ENCODE peak calls at places on chromosomes 2 and 18, in four cellular contexts. One of them, this sample, is unnamed.
A peak's percentile ranks its signal among the peaks of the same experiment; 100 is the strongest.

GRCh38 chr2:232886176-232886575 is 16.1 kb downstream of the SNORC start:
- DNase-seq in GM12864: no peak
- DNase-seq in body of pancreas: no peak
- DNase-seq in astrocyte of the spinal cord: no peak
- DNase-seq in this sample: no peak

GRCh38 chr2:25320077-25320476 is 21.6 kb downstream of the DNMT3A start:
- DNase-seq in astrocyte of the spinal cord: no peak
- DNase-seq in GM12864: no peak
- DNase-seq in body of pancreas: no peak
- DNase-seq in this sample: no peak

GRCh38 chr2:16228471-16228870 is 288.1 kb downstream of the MYCN start:
- DNase-seq in GM12864: no peak
- DNase-seq in astrocyte of the spinal cord: no peak
- DNase-seq in body of pancreas: no peak
- DNase-seq in this sample: no peak

GRCh38 chr2:44642123-44642857 is 280.5 kb downstream of the CAMKMT start:
- DNase-seq in astrocyte of the spinal cord: no peak
- DNase-seq in body of pancreas: no peak
- DNase-seq in GM12864: no peak
- DNase-seq in this sample: no peak

GRCh38 chr2:238866656-238867277 is 18.9 kb downstream of the TWIST2 start:
- DNase-seq in astrocyte of the spinal cord: no peak
- DNase-seq in GM12864: no peak
- DNase-seq in body of pancreas: no peak
- DNase-seq in this sample: no peak

GRCh38 chr2:234257859-234258561 is 207.5 kb downstream of the SPP2 start:
- DNase-seq in body of pancreas: peak; percentile 74
- DNase-seq in GM12864: no peak
- DNase-seq in astrocyte of the spinal cord: peak; percentile 99
- DNase-seq in this sample: no peak

GRCh38 chr18:7696846-7697245 is 129.7 kb downstream of the PTPRM start:
- DNase-seq in GM12864: no peak
- DNase-seq in astrocyte of the spinal cord: no peak
- DNase-seq in body of pancreas: no peak
- DNase-seq in this sample: no peak

GRCh38 chr2:63500398-63500797 is 87.9 kb downstream of the WDPCP start:
- DNase-seq in body of pancreas: no peak
- DNase-seq in astrocyte of the spinal cord: no peak
- DNase-seq in GM12864: no peak
- DNase-seq in this sample: no peak

GRCh38 chr18:45521777-45522176 is 93.5 kb upstream of the SLC14A2 start:
- DNase-seq in body of pancreas: peak; percentile 22
- DNase-seq in GM12864: no peak
- DNase-seq in astrocyte of the spinal cord: peak; percentile 40
- DNase-seq in this sample: no peak

GRCh38 chr2:65630643-65631042 is 198.2 kb upstream of the SPRED2 start:
- DNase-seq in astrocyte of the spinal cord: peak; percentile 74
- DNase-seq in GM12864: no peak
- DNase-seq in body of pancreas: peak; percentile 13
- DNase-seq in this sample: no peak

GRCh38 chr2:19541884-19542283 is 183.5 kb upstream of the OSR1 start:
- DNase-seq in astrocyte of the spinal cord: no peak
- DNase-seq in GM12864: no peak
- DNase-seq in body of pancreas: no peak
- DNase-seq in this sample: no peak

GRCh38 chr2:101113441-101114267 is 37.5 kb downstream of the TBC1D8 start:
- DNase-seq in body of pancreas: peak; percentile 62
- DNase-seq in astrocyte of the spinal cord: peak; percentile 75
- DNase-seq in GM12864: no peak
- DNase-seq in this sample: no peak

GRCh38 chr2:161243873-161244272 is 64.4 kb upstream of the PSMD14 start:
- DNase-seq in GM12864: no peak
- DNase-seq in body of pancreas: no peak
- DNase-seq in astrocyte of the spinal cord: no peak
- DNase-seq in this sample: no peak

GRCh38 chr18:69230204-69230603 is 170.5 kb upstream of the DOK6 start:
- DNase-seq in GM12864: no peak
- DNase-seq in body of pancreas: no peak
- DNase-seq in astrocyte of the spinal cord: no peak
- DNase-seq in this sample: no peak

GRCh38 chr18:64876833-64877232 is 727.9 kb upstream of the LINC00305 start:
- DNase-seq in GM12864: no peak
- DNase-seq in astrocyte of the spinal cord: no peak
- DNase-seq in body of pancreas: no peak
- DNase-seq in this sample: no peak

GRCh38 chr2:19347619-19348562 is 10.5 kb downstream of the OSR1 start:
- DNase-seq in body of pancreas: peak; percentile 97
- DNase-seq in astrocyte of the spinal cord: peak; percentile 98
- DNase-seq in GM12864: peak; percentile 86
- DNase-seq in this sample: peak; percentile 97

GRCh38 chr2:190791983-190792575 is 88.5 kb upstream of the GLS start:
- DNase-seq in body of pancreas: no peak
- DNase-seq in GM12864: no peak
- DNase-seq in astrocyte of the spinal cord: no peak
- DNase-seq in this sample: no peak

GRCh38 chr18:9809686-9810085 is 76.1 kb upstream of the TXNDC2 start:
- DNase-seq in body of pancreas: no peak
- DNase-seq in astrocyte of the spinal cord: no peak
- DNase-seq in GM12864: no peak
- DNase-seq in this sample: no peak

GRCh38 chr2:162915858-162916257 is 77.3 kb upstream of the KCNH7 start:
- DNase-seq in astrocyte of the spinal cord: no peak
- DNase-seq in GM12864: no peak
- DNase-seq in body of pancreas: no peak
- DNase-seq in this sample: no peak

GRCh38 chr2:147577323-147578014 is 267.4 kb upstream of the ACVR2A start:
- DNase-seq in GM12864: no peak
- DNase-seq in astrocyte of the spinal cord: no peak
- DNase-seq in body of pancreas: peak; percentile 25
- DNase-seq in this sample: no peak

GRCh38 chr2:88603146-88603545 is 24.1 kb downstream of the EIF2AK3 start:
- DNase-seq in body of pancreas: no peak
- DNase-seq in GM12864: no peak
- DNase-seq in astrocyte of the spinal cord: peak; percentile 59
- DNase-seq in this sample: no peak

GRCh38 chr2:45027051-45027450 is 17.8 kb upstream of the SIX2 start:
- DNase-seq in GM12864: no peak
- DNase-seq in astrocyte of the spinal cord: no peak
- DNase-seq in body of pancreas: no peak
- DNase-seq in this sample: no peak

GRCh38 chr18:79642626-79643025 is 37.0 kb upstream of the CTDP1 start:
- DNase-seq in astrocyte of the spinal cord: no peak
- DNase-seq in body of pancreas: no peak
- DNase-seq in GM12864: no peak
- DNase-seq in this sample: no peak

GRCh38 chr2:43218550-43219382 is 7.6 kb downstream of the ZFP36L2 start:
- DNase-seq in body of pancreas: peak; percentile 76
- DNase-seq in astrocyte of the spinal cord: peak; percentile 30
- DNase-seq in GM12864: peak; percentile 83
- DNase-seq in this sample: no peak

GRCh38 chr2:2912731-2913130 is 464.9 kb downstream of the EIPR1 start:
- DNase-seq in body of pancreas: no peak
- DNase-seq in GM12864: no peak
- DNase-seq in astrocyte of the spinal cord: no peak
- DNase-seq in this sample: no peak

GRCh38 chr2:165681841-165682240 is 112.2 kb downstream of the GALNT3 start:
- DNase-seq in GM12864: no peak
- DNase-seq in astrocyte of the spinal cord: no peak
- DNase-seq in body of pancreas: no peak
- DNase-seq in this sample: no peak

GRCh38 chr2:20478961-20479360 is 32.1 kb downstream of the RHOB start:
- DNase-seq in astrocyte of the spinal cord: no peak
- DNase-seq in body of pancreas: no peak
- DNase-seq in GM12864: no peak
- DNase-seq in this sample: no peak

GRCh38 chr2:45776160-45776955 is 124.9 kb downstream of the PRKCE start:
- DNase-seq in astrocyte of the spinal cord: peak; percentile 26
- DNase-seq in GM12864: no peak
- DNase-seq in body of pancreas: no peak
- DNase-seq in this sample: no peak

GRCh38 chr2:134029478-134029877 is 224.4 kb upstream of the MGAT5 start:
- DNase-seq in GM12864: no peak
- DNase-seq in body of pancreas: no peak
- DNase-seq in astrocyte of the spinal cord: no peak
- DNase-seq in this sample: no peak

GRCh38 chr18:33804258-33804657 is 226.2 kb downstream of the ASXL3 start:
- DNase-seq in GM12864: no peak
- DNase-seq in body of pancreas: no peak
- DNase-seq in astrocyte of the spinal cord: peak; percentile 65
- DNase-seq in this sample: no peak

GRCh38 chr18:9952633-9953416 is 39.0 kb downstream of the VAPA start:
- DNase-seq in GM12864: no peak
- DNase-seq in astrocyte of the spinal cord: peak; percentile 39
- DNase-seq in body of pancreas: no peak
- DNase-seq in this sample: no peak

GRCh38 chr2:207283356-207283755 is 117.6 kb upstream of the KLF7 start:
- DNase-seq in astrocyte of the spinal cord: no peak
- DNase-seq in GM12864: no peak
- DNase-seq in body of pancreas: peak; percentile 44
- DNase-seq in this sample: no peak

GRCh38 chr18:61998957-61999356 is 106.2 kb upstream of the RNF152 start:
- DNase-seq in astrocyte of the spinal cord: peak; percentile 78
- DNase-seq in body of pancreas: no peak
- DNase-seq in GM12864: no peak
- DNase-seq in this sample: no peak

GRCh38 chr2:12428324-12428723 is 288.4 kb upstream of the TRIB2 start:
- DNase-seq in GM12864: no peak
- DNase-seq in astrocyte of the spinal cord: peak; percentile 44
- DNase-seq in body of pancreas: no peak
- DNase-seq in this sample: no peak

GRCh38 chr2:28716265-28716865 is 35.3 kb upstream of the PPP1CB start:
- DNase-seq in body of pancreas: peak; percentile 70
- DNase-seq in astrocyte of the spinal cord: peak; percentile 92
- DNase-seq in GM12864: no peak
- DNase-seq in this sample: peak; percentile 38

GRCh38 chr2:18518116-18519111 is 42.0 kb downstream of the RDH14 start:
- DNase-seq in body of pancreas: no peak
- DNase-seq in astrocyte of the spinal cord: peak; percentile 73
- DNase-seq in GM12864: no peak
- DNase-seq in this sample: no peak

GRCh38 chr2:7022956-7023467 is 105.8 kb downstream of the RNF144A start:
- DNase-seq in astrocyte of the spinal cord: no peak
- DNase-seq in body of pancreas: no peak
- DNase-seq in GM12864: no peak
- DNase-seq in this sample: no peak

GRCh38 chr18:5237723-5238370 is 40.8 kb upstream of the AKAIN1 start:
- DNase-seq in astrocyte of the spinal cord: peak; percentile 94
- DNase-seq in body of pancreas: peak; percentile 86
- DNase-seq in GM12864: peak; percentile 70
- DNase-seq in this sample: peak; percentile 88
- TF ChIP-seq CTCF in astrocyte of the spinal cord: no peak
- TF ChIP-seq CTCF in body of pancreas: peak; percentile 50
- TF ChIP-seq CTCF in GM12864: no peak
- TF ChIP-seq CTCF in this sample: no peak

GRCh38 chr2:26469092-26469710 is 8.7 kb downstream of the OTOF start:
- DNase-seq in GM12864: peak; percentile 53
- DNase-seq in astrocyte of the spinal cord: peak; percentile 71
- DNase-seq in body of pancreas: peak; percentile 61
- DNase-seq in this sample: peak; percentile 75
- TF ChIP-seq CTCF in GM12864: peak; percentile 77
- TF ChIP-seq CTCF in astrocyte of the spinal cord: peak; percentile 71
- TF ChIP-seq CTCF in body of pancreas: peak; percentile 62
- TF ChIP-seq CTCF in this sample: peak; percentile 57

GRCh38 chr18:42053188-42053781 is 98.3 kb downstream of the PIK3C3 start:
- DNase-seq in astrocyte of the spinal cord: peak; percentile 57
- DNase-seq in body of pancreas: peak; percentile 15
- DNase-seq in GM12864: no peak
- DNase-seq in this sample: peak; percentile 37
- TF ChIP-seq CTCF in astrocyte of the spinal cord: peak; percentile 76
- TF ChIP-seq CTCF in body of pancreas: peak; percentile 67
- TF ChIP-seq CTCF in GM12864: peak; percentile 70
- TF ChIP-seq CTCF in this sample: peak; percentile 71

GRCh38 chr18:59540819-59541218 is 156.4 kb downstream of the CCBE1 start:
- DNase-seq in astrocyte of the spinal cord: peak; percentile 20
- DNase-seq in GM12864: no peak
- DNase-seq in body of pancreas: no peak
- DNase-seq in this sample: no peak
- TF ChIP-seq CTCF in astrocyte of the spinal cord: no peak
- TF ChIP-seq CTCF in GM12864: no peak
- TF ChIP-seq CTCF in body of pancreas: no peak
- TF ChIP-seq CTCF in this sample: no peak

GRCh38 chr2:237717366-237718276 is 81.0 kb upstream of the RBM44 start:
- DNase-seq in GM12864: no peak
- DNase-seq in body of pancreas: no peak
- DNase-seq in astrocyte of the spinal cord: no peak
- DNase-seq in this sample: no peak
- TF ChIP-seq CTCF in GM12864: no peak
- TF ChIP-seq CTCF in body of pancreas: no peak
- TF ChIP-seq CTCF in astrocyte of the spinal cord: no peak
- TF ChIP-seq CTCF in this sample: no peak

GRCh38 chr2:69567157-69567908 is 76.2 kb downstream of the AAK1 start:
- DNase-seq in astrocyte of the spinal cord: peak; percentile 24
- DNase-seq in GM12864: no peak
- DNase-seq in body of pancreas: no peak
- DNase-seq in this sample: no peak
- TF ChIP-seq CTCF in astrocyte of the spinal cord: no peak
- TF ChIP-seq CTCF in GM12864: no peak
- TF ChIP-seq CTCF in body of pancreas: no peak
- TF ChIP-seq CTCF in this sample: no peak

DNA sequence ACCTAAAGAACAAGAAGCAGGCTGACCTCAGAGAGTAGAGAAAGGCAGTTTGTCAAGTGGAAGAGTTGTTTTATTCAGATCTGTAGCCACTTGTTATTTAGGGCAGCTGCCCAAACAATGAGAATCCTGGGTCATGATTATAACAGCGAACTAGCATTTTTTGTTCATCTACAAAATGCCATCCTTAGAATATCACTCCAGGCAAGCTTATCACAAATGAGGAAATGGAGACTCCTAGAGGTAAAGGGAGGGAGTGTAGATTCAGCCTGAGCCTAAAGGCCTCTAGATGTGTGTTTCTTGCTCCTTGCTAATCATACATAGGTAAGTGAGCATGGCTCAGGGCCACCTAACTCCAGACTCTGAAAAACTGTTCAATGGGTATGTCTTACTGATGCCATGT is 126.1 kb downstream of the HNMT start:
- DNase-seq in GM12864: no peak
- DNase-seq in astrocyte of the spinal cord: peak; percentile 64
- DNase-seq in body of pancreas: peak; percentile 28
- DNase-seq in this sample: peak; percentile 39
- TF ChIP-seq CTCF in GM12864: peak; percentile 55
- TF ChIP-seq CTCF in astrocyte of the spinal cord: peak; percentile 84
- TF ChIP-seq CTCF in body of pancreas: peak; percentile 76
- TF ChIP-seq CTCF in this sample: peak; percentile 55

GRCh38 chr2:36777788-36778187 is 81.3 kb downstream of the VIT start:
- DNase-seq in body of pancreas: no peak
- DNase-seq in astrocyte of the spinal cord: no peak
- DNase-seq in GM12864: no peak
- DNase-seq in this sample: no peak
- TF ChIP-seq CTCF in body of pancreas: no peak
- TF ChIP-seq CTCF in astrocyte of the spinal cord: no peak
- TF ChIP-seq CTCF in GM12864: no peak
- TF ChIP-seq CTCF in this sample: no peak